ENCODE peak calls at places on chromosome 10, in four cellular contexts. One of them, this sample, is unnamed.

GRCh38 chr10:124742418-124743187 is 1.6 kb downstream of the FAM53B start:
- DNase-seq in GDM1: no peak
- DNase-seq in myocyte: no peak
- DNase-seq in NCI-H510A: no peak
- DNase-seq in this sample: peak; percentile 51

GRCh38 chr10:132850246-132850645 is 64.3 kb upstream of the NKX6-2 start:
- DNase-seq in myocyte: no peak
- DNase-seq in GDM1: no peak
- DNase-seq in NCI-H510A: no peak
- DNase-seq in this sample: no peak

GRCh38 chr10:107576746-107577145 is 412.2 kb upstream of the SORCS1 start:
- DNase-seq in NCI-H510A: no peak
- DNase-seq in GDM1: no peak
- DNase-seq in myocyte: peak; percentile 95
- DNase-seq in this sample: peak; percentile 90

GRCh38 chr10:50651808-50652207 is 28.1 kb upstream of the SGMS1 start:
- DNase-seq in GDM1: no peak
- DNase-seq in myocyte: no peak
- DNase-seq in NCI-H510A: no peak
- DNase-seq in this sample: no peak

GRCh38 chr10:17645591-17646345 is 1.8 kb downstream of the STAM start:
- DNase-seq in NCI-H510A: no peak
- DNase-seq in GDM1: no peak
- DNase-seq in myocyte: no peak
- DNase-seq in this sample: no peak

GRCh38 chr10:101044117-101044516 is 13.1 kb downstream of the SFXN3 start:
- DNase-seq in NCI-H510A: no peak
- DNase-seq in myocyte: no peak
- DNase-seq in GDM1: no peak
- DNase-seq in this sample: no peak

GRCh38 chr10:128275405-128275804 is 149.2 kb upstream of the MKI67 start:
- DNase-seq in GDM1: no peak
- DNase-seq in NCI-H510A: no peak
- DNase-seq in myocyte: no peak
- DNase-seq in this sample: no peak

GRCh38 chr10:21078410-21079329 is 181.6 kb upstream of the NEBL start:
- DNase-seq in GDM1: peak; percentile 12
- DNase-seq in NCI-H510A: peak; percentile 13
- DNase-seq in myocyte: peak; percentile 73
- DNase-seq in this sample: peak; percentile 52

GRCh38 chr10:47323636-47324299 is 1.5 kb downstream of the GDF2 start:
- DNase-seq in GDM1: no peak
- DNase-seq in NCI-H510A: no peak
- DNase-seq in myocyte: no peak
- DNase-seq in this sample: no peak

GRCh38 chr10:124739119-124739921 is 4.9 kb downstream of the FAM53B start:
- DNase-seq in myocyte: no peak
- DNase-seq in GDM1: no peak
- DNase-seq in NCI-H510A: no peak
- DNase-seq in this sample: no peak

GRCh38 chr10:92238586-92239098 is 52.2 kb downstream of the CPEB3 start:
- DNase-seq in myocyte: peak; percentile 16
- DNase-seq in GDM1: no peak
- DNase-seq in NCI-H510A: no peak
- DNase-seq in this sample: peak; percentile 31

GRCh38 chr10:20552382-20552781 is 344.7 kb downstream of the NEBL start:
- DNase-seq in myocyte: no peak
- DNase-seq in NCI-H510A: no peak
- DNase-seq in GDM1: no peak
- DNase-seq in this sample: no peak

GRCh38 chr10:46255696-46256355 is 31.0 kb upstream of the ANTXRL start:
- DNase-seq in GDM1: peak; percentile 45
- DNase-seq in myocyte: peak; percentile 38
- DNase-seq in NCI-H510A: peak; percentile 17
- DNase-seq in this sample: peak; percentile 26

GRCh38 chr10:66782776-66783175 is 143.1 kb upstream of the LRRTM3 start:
- DNase-seq in NCI-H510A: no peak
- DNase-seq in GDM1: no peak
- DNase-seq in myocyte: peak; percentile 80
- DNase-seq in this sample: peak; percentile 80

GRCh38 chr10:44724415-44725174 is 186.5 kb upstream of the TMEM72 start:
- DNase-seq in GDM1: no peak
- DNase-seq in NCI-H510A: no peak
- DNase-seq in myocyte: peak; percentile 31
- DNase-seq in this sample: peak; percentile 57

GRCh38 chr10:5545778-5546710 is 21.3 kb downstream of the CALML3 start:
- DNase-seq in GDM1: no peak
- DNase-seq in myocyte: peak; percentile 83
- DNase-seq in NCI-H510A: peak; percentile 60
- DNase-seq in this sample: peak; percentile 76